ENCODE peak calls at places on chromosomes 12 and 14, in nine cellular contexts. One of them, this sample, is unnamed.

GRCh38 chr12:132523576-132524331 is 33.8 kb downstream of the FBRSL1 start:
- DNase-seq in heart right ventricle: peak
- DNase-seq in stomach: peak
- DNase-seq in mammary epithelial cell: peak
- DNase-seq in MCF 10A: peak
- DNase-seq in MM.1S: no peak
- DNase-seq in AG09309: no peak
- DNase-seq in bronchial epithelial cell: peak
- DNase-seq in GM12865: peak
- DNase-seq in this sample: no peak

GRCh38 chr14:54700717-54701116 is 133.8 kb downstream of the SAMD4A start:
- DNase-seq in heart right ventricle: no peak
- DNase-seq in stomach: no peak
- DNase-seq in mammary epithelial cell: no peak
- DNase-seq in MCF 10A: no peak
- DNase-seq in MM.1S: peak
- DNase-seq in AG09309: no peak
- DNase-seq in bronchial epithelial cell: no peak
- DNase-seq in GM12865: no peak
- DNase-seq in this sample: no peak

GRCh38 chr14:75542585-75543091 is 20.4 kb downstream of the BATF start:
- DNase-seq in heart right ventricle: peak
- DNase-seq in stomach: peak
- DNase-seq in mammary epithelial cell: no peak
- DNase-seq in MCF 10A: no peak
- DNase-seq in MM.1S: no peak
- DNase-seq in AG09309: no peak
- DNase-seq in bronchial epithelial cell: peak
- DNase-seq in GM12865: peak
- DNase-seq in this sample: no peak

GRCh38 chr12:62481843-62482540 is 15.4 kb downstream of the MON2 start:
- DNase-seq in heart right ventricle: no peak
- DNase-seq in stomach: no peak
- DNase-seq in mammary epithelial cell: no peak
- DNase-seq in MCF 10A: no peak
- DNase-seq in MM.1S: no peak
- DNase-seq in AG09309: no peak
- DNase-seq in bronchial epithelial cell: no peak
- DNase-seq in GM12865: peak
- DNase-seq in this sample: no peak

GRCh38 chr12:123115409-123116111 is 35.3 kb downstream of the PITPNM2 start:
- DNase-seq in heart right ventricle: peak
- DNase-seq in stomach: no peak
- DNase-seq in mammary epithelial cell: peak
- DNase-seq in MCF 10A: peak
- DNase-seq in MM.1S: no peak
- DNase-seq in AG09309: peak
- DNase-seq in bronchial epithelial cell: no peak
- DNase-seq in GM12865: peak
- DNase-seq in this sample: peak

GRCh38 chr12:95546491-95546813 is 4.8 kb downstream of the USP44 start:
- DNase-seq in heart right ventricle: no peak
- DNase-seq in stomach: no peak
- DNase-seq in mammary epithelial cell: no peak
- DNase-seq in MCF 10A: no peak
- DNase-seq in MM.1S: no peak
- DNase-seq in AG09309: no peak
- DNase-seq in bronchial epithelial cell: no peak
- DNase-seq in GM12865: no peak
- DNase-seq in this sample: no peak

GRCh38 chr12:48000878-48001321 is 3.4 kb downstream of the COL2A1 start:
- DNase-seq in heart right ventricle: peak
- DNase-seq in stomach: no peak
- DNase-seq in mammary epithelial cell: peak
- DNase-seq in MCF 10A: peak
- DNase-seq in MM.1S: no peak
- DNase-seq in AG09309: peak
- DNase-seq in bronchial epithelial cell: peak
- DNase-seq in GM12865: no peak
- DNase-seq in this sample: no peak

GRCh38 chr12:1995205-1995896 is 8.9 kb downstream of the DCP1B start:
- DNase-seq in heart right ventricle: no peak
- DNase-seq in stomach: no peak
- DNase-seq in mammary epithelial cell: no peak
- DNase-seq in MCF 10A: no peak
- DNase-seq in MM.1S: no peak
- DNase-seq in AG09309: no peak
- DNase-seq in bronchial epithelial cell: no peak
- DNase-seq in GM12865: peak
- DNase-seq in this sample: no peak

GRCh38 chr14:29354446-29354845 is 573.2 kb downstream of the PRKD1 start:
- DNase-seq in heart right ventricle: no peak
- DNase-seq in stomach: no peak
- DNase-seq in mammary epithelial cell: no peak
- DNase-seq in MCF 10A: no peak
- DNase-seq in MM.1S: no peak
- DNase-seq in AG09309: no peak
- DNase-seq in bronchial epithelial cell: no peak
- DNase-seq in GM12865: no peak
- DNase-seq in this sample: no peak

GRCh38 chr12:13713746-13714400 is 267.5 kb downstream of the GRIN2B start:
- DNase-seq in heart right ventricle: no peak
- DNase-seq in stomach: no peak
- DNase-seq in mammary epithelial cell: no peak
- DNase-seq in MCF 10A: no peak
- DNase-seq in MM.1S: peak
- DNase-seq in AG09309: no peak
- DNase-seq in bronchial epithelial cell: no peak
- DNase-seq in GM12865: no peak
- DNase-seq in this sample: no peak

GRCh38 chr14:32313977-32314376 is 15.1 kb upstream of the AKAP6 start:
- DNase-seq in heart right ventricle: no peak
- DNase-seq in stomach: no peak
- DNase-seq in mammary epithelial cell: no peak
- DNase-seq in MCF 10A: no peak
- DNase-seq in MM.1S: no peak
- DNase-seq in AG09309: no peak
- DNase-seq in bronchial epithelial cell: no peak
- DNase-seq in GM12865: no peak
- DNase-seq in this sample: no peak

GRCh38 chr14:34501997-34502396 is 37.5 kb downstream of the EAPP start:
- DNase-seq in heart right ventricle: no peak
- DNase-seq in stomach: no peak
- DNase-seq in mammary epithelial cell: no peak
- DNase-seq in MCF 10A: no peak
- DNase-seq in MM.1S: no peak
- DNase-seq in AG09309: no peak
- DNase-seq in bronchial epithelial cell: peak
- DNase-seq in GM12865: no peak
- DNase-seq in this sample: no peak

GRCh38 chr14:33323979-33324378 is 385.3 kb downstream of the NPAS3 start:
- DNase-seq in heart right ventricle: no peak
- DNase-seq in stomach: no peak
- DNase-seq in mammary epithelial cell: no peak
- DNase-seq in MCF 10A: no peak
- DNase-seq in MM.1S: no peak
- DNase-seq in AG09309: no peak
- DNase-seq in bronchial epithelial cell: no peak
- DNase-seq in GM12865: no peak
- DNase-seq in this sample: no peak

GRCh38 chr12:101779626-101780025 is 40.4 kb upstream of the SYCP3 start:
- DNase-seq in heart right ventricle: no peak
- DNase-seq in stomach: no peak
- DNase-seq in mammary epithelial cell: no peak
- DNase-seq in MCF 10A: no peak
- DNase-seq in MM.1S: no peak
- DNase-seq in AG09309: no peak
- DNase-seq in bronchial epithelial cell: no peak
- DNase-seq in GM12865: no peak
- DNase-seq in this sample: no peak

GRCh38 chr12:129226005-129226404 is 372.7 kb downstream of the GLT1D1 start:
- DNase-seq in heart right ventricle: no peak
- DNase-seq in stomach: no peak
- DNase-seq in mammary epithelial cell: no peak
- DNase-seq in MCF 10A: no peak
- DNase-seq in MM.1S: no peak
- DNase-seq in AG09309: no peak
- DNase-seq in bronchial epithelial cell: no peak
- DNase-seq in GM12865: no peak
- DNase-seq in this sample: no peak
- TF ChIP-seq CTCF in heart right ventricle: no peak
- TF ChIP-seq CTCF in stomach: no peak
- TF ChIP-seq CTCF in mammary epithelial cell: no peak
- TF ChIP-seq CTCF in MCF 10A: no peak
- TF ChIP-seq CTCF in MM.1S: no peak
- TF ChIP-seq CTCF in AG09309: no peak
- TF ChIP-seq CTCF in bronchial epithelial cell: no peak
- TF ChIP-seq CTCF in GM12865: no peak
- TF ChIP-seq CTCF in this sample: no peak

GRCh38 chr12:93853698-93854478 is 176.7 kb downstream of the CRADD start:
- DNase-seq in heart right ventricle: no peak
- DNase-seq in stomach: no peak
- DNase-seq in mammary epithelial cell: no peak
- DNase-seq in MCF 10A: no peak
- DNase-seq in MM.1S: no peak
- DNase-seq in AG09309: no peak
- DNase-seq in bronchial epithelial cell: no peak
- DNase-seq in GM12865: peak
- DNase-seq in this sample: no peak
- TF ChIP-seq CTCF in heart right ventricle: no peak
- TF ChIP-seq CTCF in stomach: no peak
- TF ChIP-seq CTCF in mammary epithelial cell: no peak
- TF ChIP-seq CTCF in MCF 10A: no peak
- TF ChIP-seq CTCF in MM.1S: no peak
- TF ChIP-seq CTCF in AG09309: no peak
- TF ChIP-seq CTCF in bronchial epithelial cell: no peak
- TF ChIP-seq CTCF in GM12865: no peak
- TF ChIP-seq CTCF in this sample: no peak

DNA sequence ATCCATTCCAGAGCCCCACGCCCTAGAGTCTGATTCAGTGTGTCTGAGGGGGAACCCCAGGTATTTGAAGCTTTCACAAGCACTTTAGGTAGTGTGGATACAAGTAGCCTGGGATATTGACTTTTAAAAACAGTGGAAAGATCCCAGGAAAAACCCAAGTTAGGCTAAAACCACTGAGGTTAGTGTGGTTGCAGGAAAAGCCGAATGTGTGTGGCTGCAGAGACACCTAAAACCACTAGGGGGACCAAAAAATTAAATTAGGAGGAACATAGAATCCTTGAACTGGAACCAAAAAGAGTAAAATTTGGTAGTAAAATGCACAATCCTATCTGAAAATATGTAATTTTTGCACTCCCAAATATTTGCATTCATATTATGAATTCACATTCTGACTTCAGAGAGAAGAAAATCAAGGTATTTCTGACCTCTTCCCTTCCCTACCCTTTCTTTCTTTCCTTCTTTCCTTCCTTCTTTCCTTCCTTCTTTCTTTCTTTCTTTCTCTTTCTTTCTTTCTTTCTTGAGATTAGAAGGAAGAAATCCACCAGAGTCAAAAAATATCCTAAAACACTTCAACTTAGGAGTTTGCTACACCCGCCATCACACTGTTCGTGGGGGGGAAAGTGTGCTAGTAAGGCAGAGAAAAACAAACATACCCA is 37.8 kb downstream of the SLCO1A2 start:
- DNase-seq in heart right ventricle: no peak
- DNase-seq in stomach: no peak
- DNase-seq in mammary epithelial cell: peak
- DNase-seq in MCF 10A: peak
- DNase-seq in MM.1S: peak
- DNase-seq in AG09309: no peak
- DNase-seq in bronchial epithelial cell: peak
- DNase-seq in GM12865: peak
- DNase-seq in this sample: peak
- TF ChIP-seq CTCF in heart right ventricle: peak
- TF ChIP-seq CTCF in stomach: no peak
- TF ChIP-seq CTCF in mammary epithelial cell: peak
- TF ChIP-seq CTCF in MCF 10A: peak
- TF ChIP-seq CTCF in MM.1S: peak
- TF ChIP-seq CTCF in AG09309: peak
- TF ChIP-seq CTCF in bronchial epithelial cell: peak
- TF ChIP-seq CTCF in GM12865: peak
- TF ChIP-seq CTCF in this sample: peak

GRCh38 chr12:120939954-120940353 is 35.8 kb upstream of the SPPL3 start:
- DNase-seq in heart right ventricle: no peak
- DNase-seq in stomach: no peak
- DNase-seq in mammary epithelial cell: no peak
- DNase-seq in MCF 10A: no peak
- DNase-seq in MM.1S: no peak
- DNase-seq in AG09309: no peak
- DNase-seq in bronchial epithelial cell: no peak
- DNase-seq in GM12865: no peak
- DNase-seq in this sample: no peak
- TF ChIP-seq CTCF in heart right ventricle: no peak
- TF ChIP-seq CTCF in stomach: no peak
- TF ChIP-seq CTCF in mammary epithelial cell: no peak
- TF ChIP-seq CTCF in MCF 10A: no peak
- TF ChIP-seq CTCF in MM.1S: no peak
- TF ChIP-seq CTCF in AG09309: no peak
- TF ChIP-seq CTCF in bronchial epithelial cell: no peak
- TF ChIP-seq CTCF in GM12865: no peak
- TF ChIP-seq CTCF in this sample: no peak

DNA sequence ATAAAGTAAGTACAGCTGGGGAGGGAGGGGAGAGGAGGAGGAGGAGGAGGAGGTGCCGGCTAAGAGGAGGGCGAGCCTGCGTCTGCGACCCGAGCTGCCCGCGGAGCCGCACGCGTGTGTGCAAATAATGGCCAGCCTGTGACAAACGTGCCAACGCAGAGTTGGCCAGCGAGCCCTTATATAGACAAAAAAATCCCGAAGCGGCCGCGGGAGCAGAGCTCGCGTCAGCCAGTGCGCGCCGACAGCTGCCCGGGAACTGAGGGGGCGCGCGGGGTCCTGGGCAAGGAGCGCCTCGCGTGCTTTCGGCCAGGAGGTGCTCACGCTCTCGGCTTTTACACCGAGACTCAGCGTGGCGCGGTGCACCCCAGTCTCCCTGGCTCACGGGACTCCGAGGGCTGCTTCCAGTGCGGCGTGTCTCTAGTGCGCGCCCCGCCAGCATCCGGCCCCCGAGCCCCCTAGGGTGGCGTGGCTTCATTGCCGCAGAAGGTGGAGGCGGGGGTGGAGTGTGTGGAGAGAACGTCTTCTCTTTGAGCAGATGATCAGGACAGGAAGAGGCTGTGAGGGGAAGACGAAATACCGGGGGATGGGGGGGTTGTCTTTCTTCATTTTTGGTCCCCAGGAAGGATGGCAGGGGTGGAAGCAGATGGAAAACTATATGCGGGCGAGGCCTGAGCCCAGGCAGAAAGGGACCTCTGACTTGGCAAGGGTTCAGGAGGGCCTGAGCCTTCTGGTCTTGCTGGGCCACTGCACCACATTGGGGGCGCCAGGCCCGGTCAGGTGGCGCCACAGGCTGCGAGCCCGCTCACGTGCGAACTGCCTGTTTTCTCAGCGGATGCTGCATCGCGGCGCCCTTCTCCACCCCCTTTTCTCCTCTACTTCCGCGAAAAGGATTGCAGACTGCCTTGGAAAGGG is 659 bp downstream of the SLC16A7 start:
- DNase-seq in heart right ventricle: peak
- DNase-seq in stomach: peak
- DNase-seq in mammary epithelial cell: peak
- DNase-seq in MCF 10A: peak
- DNase-seq in MM.1S: peak
- DNase-seq in AG09309: peak
- DNase-seq in bronchial epithelial cell: peak
- DNase-seq in GM12865: peak
- DNase-seq in this sample: peak
- TF ChIP-seq CTCF in heart right ventricle: peak
- TF ChIP-seq CTCF in stomach: no peak
- TF ChIP-seq CTCF in mammary epithelial cell: no peak
- TF ChIP-seq CTCF in MCF 10A: no peak
- TF ChIP-seq CTCF in MM.1S: no peak
- TF ChIP-seq CTCF in AG09309: peak
- TF ChIP-seq CTCF in bronchial epithelial cell: no peak
- TF ChIP-seq CTCF in GM12865: no peak
- TF ChIP-seq CTCF in this sample: peak